ENCODE peak calls at places on chromosomes 1 and 21, in eight cellular contexts. Q, P, U, K, L, O, E and M are unnamed samples.

GRCh38 chr21:28781602-28782274 is 210.9 kb downstream of the LTN1 start:
- DNase-seq in Q (no peak), P (no peak), U (no peak), K (peak; percentile 5), L (peak; percentile 20), O (no peak), E (no peak), M (no peak)

GRCh38 chr1:160942926-160943325 is 11.7 kb downstream of the ITLN2 start:
- DNase-seq in Q (no peak), P (no peak), U (no peak), K (peak; percentile 12), L (peak; percentile 19), O (no peak), E (no peak), M (no peak)

GRCh38 chr1:17507916-17508315 is 31.6 kb upstream of the ARHGEF10L start:
- DNase-seq in Q (no peak), P (no peak), U (no peak), K (peak; percentile 36), L (no peak), O (no peak), E (no peak), M (no peak)

GRCh38 chr1:204103121-204103741 is 30.3 kb downstream of the SOX13 start:
- DNase-seq in Q (no peak), P (no peak), U (no peak), K (peak; percentile 46), L (no peak), O (no peak), E (no peak), M (no peak)

GRCh38 chr1:159914252-159915018 is 10.9 kb downstream of the TAGLN2 start:
- DNase-seq in Q (no peak), P (no peak), U (peak; percentile 52), K (no peak), L (no peak), O (no peak), E (no peak), M (no peak)

GRCh38 chr1:30465096-30465495 is 258.3 kb downstream of the MATN1 start:
- DNase-seq in Q (no peak), P (no peak), U (no peak), K (no peak), L (no peak), O (no peak), E (peak; percentile 19), M (peak; percentile 16)

GRCh38 chr21:34743831-34744230 is 75.0 kb downstream of the CLIC6 start:
- DNase-seq in Q (no peak), P (peak; percentile 16), U (no peak), K (no peak), L (no peak), O (no peak), E (no peak), M (peak; percentile 70)

GRCh38 chr1:221865808-221866207 is 123.9 kb upstream of the DUSP10 start:
- DNase-seq in Q (no peak), P (no peak), U (no peak), K (no peak), L (no peak), O (no peak), E (no peak), M (no peak)

GRCh38 chr1:241799414-241799813 is 48.6 kb upstream of the EXO1 start:
- DNase-seq in Q (no peak), P (no peak), U (no peak), K (no peak), L (no peak), O (no peak), E (no peak), M (no peak)

GRCh38 chr1:193176788-193177187 is 9.6 kb downstream of the B3GALT2 start:
- DNase-seq in Q (no peak), P (no peak), U (no peak), K (no peak), L (no peak), O (no peak), E (no peak), M (no peak)

GRCh38 chr1:5324903-5325302 is 667.3 kb downstream of the NPHP4 start:
- DNase-seq in Q (no peak), P (no peak), U (no peak), K (no peak), L (no peak), O (no peak), E (no peak), M (no peak)

GRCh38 chr1:203180611-203181330 is 5.1 kb upstream of the MYBPH start:
- DNase-seq in Q (no peak), P (no peak), U (no peak), K (no peak), L (no peak), O (no peak), E (no peak), M (peak; percentile 47)

GRCh38 chr1:153441238-153441755 is 19.2 kb downstream of the S100A7 start:
- DNase-seq in Q (no peak), P (no peak), U (no peak), K (no peak), L (no peak), O (no peak), E (no peak), M (no peak)

GRCh38 chr1:168470821-168471473 is 72.8 kb downstream of the XCL2 start:
- DNase-seq in Q (no peak), P (no peak), U (no peak), K (no peak), L (no peak), O (no peak), E (no peak), M (no peak)

GRCh38 chr1:80633947-80634710 is 1166.6 kb upstream of the ADGRL2 start:
- DNase-seq in Q (no peak), P (no peak), U (no peak), K (peak; percentile 1), L (no peak), O (no peak), E (no peak), M (no peak)

GRCh38 chr1:116666747-116667576 is 571 bp downstream of the IGSF3 start:
- DNase-seq in Q (no peak), P (no peak), U (peak; percentile 29), K (peak; percentile 24), L (no peak), O (no peak), E (no peak), M (no peak)

GRCh38 chr1:200153277-200154055 is 126.0 kb downstream of the NR5A2 start:
- DNase-seq in Q (no peak), P (no peak), U (no peak), K (no peak), L (peak; percentile 68), O (no peak), E (no peak), M (no peak)

GRCh38 chr1:25474439-25475047 is 43.8 kb downstream of the MACO1 start:
- DNase-seq in Q (no peak), P (no peak), U (no peak), K (no peak), L (no peak), O (no peak), E (no peak), M (no peak)

GRCh38 chr1:198494139-198494538 is 46.3 kb downstream of the ATP6V1G3 start:
- DNase-seq in Q (no peak), P (no peak), U (no peak), K (no peak), L (no peak), O (no peak), E (no peak), M (no peak)
- H3K4me1 ChIP-seq in Q (peaks cover 3% of the 10 kb centered on the region), P (no peaks in the 10 kb centered on the region), U (no peaks in the 10 kb centered on the region), K (no peaks in the 10 kb centered on the region), L (peaks cover 9% of the 10 kb centered on the region), O (no peaks in the 10 kb centered on the region), E (no peaks in the 10 kb centered on the region), M (no peaks in the 10 kb centered on the region)

GRCh38 chr21:43605320-43606244 is 53.7 kb downstream of the HSF2BP start:
- DNase-seq in Q (no peak), P (no peak), U (no peak), K (no peak), L (no peak), O (no peak), E (no peak), M (no peak)

GRCh38 chr21:43604505-43605204 is 54.6 kb downstream of the HSF2BP start:
- DNase-seq in Q (no peak), P (no peak), U (no peak), K (no peak), L (no peak), O (no peak), E (no peak), M (no peak)

GRCh38 chr21:43603641-43604504 is 55.4 kb downstream of the HSF2BP start:
- DNase-seq in Q (no peak), P (no peak), U (no peak), K (peak; percentile 25), L (no peak), O (no peak), E (no peak), M (no peak)

GRCh38 chr21:43602277-43603229 is 56.7 kb downstream of the HSF2BP start:
- DNase-seq in Q (no peak), P (no peak), U (no peak), K (no peak), L (no peak), O (no peak), E (no peak), M (no peak)

DNA sequence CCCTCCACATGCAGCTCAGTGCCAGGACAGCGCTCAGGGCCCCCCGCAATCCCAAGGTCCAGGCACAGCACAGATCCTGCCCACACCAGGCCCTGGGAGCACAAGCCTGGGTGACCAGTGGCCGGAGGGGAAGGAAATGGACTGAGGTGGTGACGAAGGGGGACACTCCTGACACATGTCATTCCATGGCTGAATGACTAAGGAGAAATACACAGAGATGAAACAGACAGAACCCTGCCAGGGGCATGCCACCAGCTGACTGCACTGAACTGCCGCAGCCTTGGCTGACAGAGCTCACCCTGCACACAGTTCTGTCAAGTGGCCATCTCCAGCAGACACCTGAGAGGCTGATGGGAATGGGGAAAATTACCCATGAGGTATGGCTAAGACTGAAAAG is 56.1 kb downstream of the HSF2BP start:
- DNase-seq in Q (no peak), P (no peak), U (peak; percentile 52), K (no peak), L (no peak), O (no peak), E (no peak), M (peak; percentile 73)
- H3K27ac ChIP-seq in Q (peak overlapping the region; percentile 65), P (peak overlapping the region; percentile 24), U (peak overlapping the region; percentile 1), K (no peak overlapping the region), L (no peak overlapping the region), O (peak overlapping the region; percentile 21), E (no peak overlapping the region), M (no peak overlapping the region)

GRCh38 chr1:233331676-233332519 is 4.4 kb downstream of the MAP3K21 start:
- DNase-seq in Q (no peak), P (no peak), U (no peak), K (no peak), L (no peak), O (no peak), E (no peak), M (no peak)
- H3K9me3 ChIP-seq in Q (no peaks in the 10 kb centered on the region), P (no peaks in the 10 kb centered on the region), U (no peaks in the 10 kb centered on the region), K (no peaks in the 10 kb centered on the region), L (no peaks in the 10 kb centered on the region), O (no peaks in the 10 kb centered on the region), E (no peaks in the 10 kb centered on the region), M (no peaks in the 10 kb centered on the region)

GRCh38 chr1:21913258-21913657 is 23.9 kb downstream of the HSPG2 start:
- DNase-seq in Q (no peak), P (peak; percentile 33), U (no peak), K (no peak), L (no peak), O (no peak), E (no peak), M (no peak)
- H3K4me1 ChIP-seq in Q (peaks cover 75% of the 10 kb centered on the region), P (peaks cover 41% of the 10 kb centered on the region), U (peaks cover 61% of the 10 kb centered on the region), K (peaks cover 39% of the 10 kb centered on the region), L (no peaks in the 10 kb centered on the region), O (peaks cover 100% of the 10 kb centered on the region), E (no peaks in the 10 kb centered on the region), M (peaks cover 88% of the 10 kb centered on the region)